ENCODE peak calls at places on chromosomes 7 and 10, in nine cellular contexts. Z is upper lobe of right lung, R is tibial nerve, K is colonic mucosa, Y is uterus, V is AG04450, Q is GM12865, J is HFF-Myc, O is WERI-Rb-1. D is an unnamed sample.

GRCh38 chr7:6656413-6656812 is 19.3 kb downstream of the ZNF316 start:
- DNase-seq in Z (peak; percentile 42), R (no peak), K (no peak), Y (no peak), V (no peak), Q (no peak), J (no peak), O (no peak), D (no peak)

GRCh38 chr10:48285710-48286109 is 11.2 kb upstream of the FRMPD2 start:
- DNase-seq in Z (no peak), R (no peak), K (no peak), Y (no peak), V (no peak), Q (peak; percentile 86), J (no peak), O (no peak), D (no peak)

GRCh38 chr10:25206693-25207414 is 32.1 kb downstream of the GPR158 start:
- DNase-seq in Z (no peak), R (no peak), K (no peak), Y (no peak), V (no peak), Q (no peak), J (no peak), O (no peak), D (no peak)

GRCh38 chr7:16421333-16422099 is at the start of gene CRPPA:
- DNase-seq in Z (peak; percentile 80), R (peak; percentile 12), K (peak; percentile 49), Y (peak; percentile 37), V (no peak), Q (no peak), J (no peak), O (peak; percentile 54), D (peak; percentile 46)

GRCh38 chr10:47243791-47244190 is 56.2 kb upstream of the GDF10 start:
- DNase-seq in Z (no peak), R (peak; percentile 68), K (no peak), Y (peak; percentile 62), V (no peak), Q (no peak), J (no peak), O (no peak), D (no peak)

GRCh38 chr10:12958546-12959110 is 42.9 kb downstream of the CCDC3 start:
- DNase-seq in Z (no peak), R (no peak), K (no peak), Y (no peak), V (no peak), Q (no peak), J (no peak), O (no peak), D (no peak)

GRCh38 chr7:146885231-146885630 is 768.6 kb downstream of the CNTNAP2 start:
- DNase-seq in Z (no peak), R (no peak), K (no peak), Y (no peak), V (no peak), Q (no peak), J (no peak), O (no peak), D (no peak)

GRCh38 chr10:72261323-72262018 is 12.3 kb upstream of the DDIT4 start:
- DNase-seq in Z (no peak), R (no peak), K (peak; percentile 46), Y (no peak), V (no peak), Q (peak; percentile 93), J (no peak), O (no peak), D (no peak)

GRCh38 chr7:76358478-76359110 is at the start of gene YWHAG:
- DNase-seq in Z (peak; percentile 95), R (peak; percentile 84), K (peak; percentile 90), Y (peak; percentile 90), V (peak; percentile 68), Q (peak; percentile 96), J (no peak), O (peak; percentile 85), D (no peak)

GRCh38 chr10:21860718-21861117 is 142.8 kb downstream of the DNAJC1 start:
- DNase-seq in Z (no peak), R (no peak), K (no peak), Y (no peak), V (no peak), Q (peak; percentile 5), J (no peak), O (no peak), D (peak; percentile 40)

GRCh38 chr7:5352440-5353010 is 69.8 kb downstream of the SLC29A4 start:
- DNase-seq in Z (no peak), R (no peak), K (no peak), Y (no peak), V (no peak), Q (no peak), J (no peak), O (no peak), D (no peak)

GRCh38 chr7:30706865-30707264 is 24.6 kb upstream of the CRHR2 start:
- DNase-seq in Z (no peak), R (no peak), K (no peak), Y (no peak), V (no peak), Q (no peak), J (no peak), O (no peak), D (no peak)

GRCh38 chr7:6026011-6026819 is 5.0 kb upstream of the ANKRD61 start:
- DNase-seq in Z (peak; percentile 86), R (peak; percentile 36), K (peak; percentile 91), Y (no peak), V (no peak), Q (peak; percentile 78), J (peak; percentile 31), O (peak; percentile 56), D (no peak)

GRCh38 chr10:690227-691161 is 1.0 kb upstream of the DIP2C start:
- DNase-seq in Z (no peak), R (no peak), K (no peak), Y (no peak), V (no peak), Q (no peak), J (no peak), O (no peak), D (no peak)

GRCh38 chr7:158176561-158177173 is 411.0 kb downstream of the PTPRN2 start:
- DNase-seq in Z (no peak), R (no peak), K (no peak), Y (no peak), V (no peak), Q (no peak), J (no peak), O (no peak), D (no peak)

GRCh38 chr7:105585850-105586500 is 4.7 kb upstream of the EFCAB10 start:
- DNase-seq in Z (no peak), R (no peak), K (no peak), Y (no peak), V (no peak), Q (peak; percentile 52), J (no peak), O (no peak), D (no peak)
- TF ChIP-seq CTCF in Z (no peak), R (no peak), K (no peak), Y (no peak), V (no peak), Q (no peak), J (no peak), O (no peak), D (no peak)

GRCh38 chr7:149741629-149742028 is 31.8 kb downstream of the ZNF467 start:
- DNase-seq in Z (no peak), R (no peak), K (no peak), Y (no peak), V (no peak), Q (no peak), J (no peak), O (no peak), D (no peak)
- H3K4me3 ChIP-seq in Z (peak overlapping the region; percentile 33), R (no peak overlapping the region), K (peak overlapping the region; percentile 22), Y (no peak overlapping the region), V (no peak overlapping the region), Q (no peak overlapping the region), J (peak overlapping the region; percentile 25), O (peak overlapping the region; percentile 50), D (peak overlapping the region; percentile 48)

GRCh38 chr10:78968960-78969359 is 99.8 kb upstream of the ZMIZ1 start:
- DNase-seq in Z (no peak), R (no peak), K (no peak), Y (no peak), V (no peak), Q (no peak), J (no peak), O (no peak), D (no peak)
- TF ChIP-seq CTCF in Z (no peak), R (no peak), K (no peak), Y (no peak), V (no peak), Q (no peak), J (no peak), O (no peak), D (no peak)

DNA sequence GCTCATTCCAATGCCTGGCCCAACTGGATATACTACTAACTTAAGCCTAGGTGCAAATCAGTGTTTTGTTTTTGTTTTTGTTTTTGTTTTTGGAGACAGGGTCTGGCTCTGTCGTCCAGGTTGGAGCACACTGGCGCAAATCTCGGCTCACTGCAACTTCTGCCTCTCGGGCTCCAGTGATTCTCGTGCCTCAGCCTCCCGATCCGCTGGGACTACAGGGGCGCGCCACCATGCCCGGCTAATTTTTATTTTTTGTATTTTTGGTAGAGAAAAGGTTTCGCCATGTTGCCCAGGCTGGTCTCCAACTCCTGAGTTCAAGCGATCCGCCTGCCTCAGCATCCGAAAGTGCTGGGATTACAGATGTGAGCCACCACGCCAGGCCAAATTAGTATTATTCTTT is 1.6 kb downstream of the PPP3CB start:
- DNase-seq in Z (no peak), R (no peak), K (no peak), Y (no peak), V (no peak), Q (no peak), J (no peak), O (no peak), D (no peak)
- H3K4me3 ChIP-seq in Z (peak overlapping the region; percentile 90), R (peak overlapping the region; percentile 82), K (peak overlapping the region; percentile 69), Y (no peak overlapping the region), V (peak overlapping the region; percentile 92), Q (peak overlapping the region; percentile 55), J (peak overlapping the region; percentile 78), O (no peak overlapping the region), D (peak overlapping the region; percentile 83)

DNA sequence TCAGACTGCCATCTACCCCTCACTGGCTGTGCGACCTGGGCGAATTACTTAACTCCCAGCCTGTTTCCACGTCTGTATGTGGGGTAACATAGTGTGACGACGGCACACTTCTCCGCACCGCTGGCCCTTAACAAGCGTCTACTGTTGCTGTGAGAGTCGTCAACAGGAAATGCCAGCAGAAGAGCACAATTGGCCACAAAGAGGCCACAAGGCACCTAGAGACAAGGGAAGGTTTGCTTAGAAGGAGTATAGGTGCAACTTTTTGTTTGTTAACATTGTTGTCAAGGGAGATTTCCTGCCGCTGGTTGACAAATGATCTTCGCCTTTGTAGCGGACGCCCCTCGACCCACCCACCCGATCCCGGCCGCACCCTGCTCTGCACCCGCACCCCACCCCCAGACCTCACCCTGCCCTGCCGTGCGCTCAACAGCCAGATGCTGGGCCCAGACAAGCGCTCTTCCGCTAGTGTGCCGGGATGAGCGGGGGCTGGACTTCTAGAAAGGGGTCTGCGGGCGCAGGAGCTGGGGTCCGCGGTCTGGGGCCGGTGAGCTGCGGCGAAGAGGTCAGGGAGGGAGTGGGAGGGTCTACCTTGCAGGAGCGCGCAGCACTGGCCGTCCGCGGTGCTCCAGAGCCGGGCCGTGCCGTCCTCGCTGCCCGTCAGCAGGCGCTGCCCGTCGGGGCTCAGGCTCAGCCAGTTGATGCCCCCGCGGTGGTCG is 841 bp downstream of the WDR86 start:
- DNase-seq in Z (peak; percentile 63), R (no peak), K (no peak), Y (no peak), V (no peak), Q (peak; percentile 62), J (no peak), O (no peak), D (no peak)
- TF ChIP-seq CTCF in Z (no peak), R (no peak), K (no peak), Y (no peak), V (no peak), Q (no peak), J (no peak), O (no peak), D (peak; percentile 7)

GRCh38 chr7:97734255-97734654 is 2.4 kb downstream of the TAC1 start:
- DNase-seq in Z (no peak), R (no peak), K (no peak), Y (no peak), V (no peak), Q (no peak), J (no peak), O (no peak), D (no peak)
- H3K4me3 ChIP-seq in Z (no peak overlapping the region), R (no peak overlapping the region), K (no peak overlapping the region), Y (no peak overlapping the region), V (no peak overlapping the region), Q (no peak overlapping the region), J (no peak overlapping the region), O (peak overlapping the region; percentile 32), D (no peak overlapping the region)

D was measured in epithelial cell of proximal tubule.